ENCODE peak calls at places on chromosomes 6 and 20, in six cellular contexts. One of them, this sample, is unnamed.

GRCh38 chr20:32830437-32830836 is 10.7 kb downstream of the MAPRE1 start:
- DNase-seq in GM23338: no peak
- DNase-seq in HepG2: no peak
- DNase-seq in Panc1: no peak
- DNase-seq in K562: no peak
- DNase-seq in HCT116: no peak
- DNase-seq in this sample: peak; percentile 73

GRCh38 chr6:124669713-124670480 is 292.3 kb upstream of the RNF217 start:
- DNase-seq in GM23338: no peak
- DNase-seq in HepG2: no peak
- DNase-seq in Panc1: no peak
- DNase-seq in K562: no peak
- DNase-seq in HCT116: no peak
- DNase-seq in this sample: no peak

GRCh38 chr6:169237496-169238134 is 16.0 kb downstream of the THBS2 start:
- DNase-seq in GM23338: no peak
- DNase-seq in HepG2: no peak
- DNase-seq in Panc1: no peak
- DNase-seq in K562: no peak
- DNase-seq in HCT116: no peak
- DNase-seq in this sample: no peak

GRCh38 chr6:52390361-52390727 is 28.4 kb downstream of the PAQR8 start:
- DNase-seq in GM23338: no peak
- DNase-seq in HepG2: peak; percentile 74
- DNase-seq in Panc1: no peak
- DNase-seq in K562: peak; percentile 47
- DNase-seq in HCT116: peak; percentile 45
- DNase-seq in this sample: peak; percentile 67

GRCh38 chr6:353642-354614 is 37.6 kb upstream of the IRF4 start:
- DNase-seq in GM23338: no peak
- DNase-seq in HepG2: no peak
- DNase-seq in Panc1: no peak
- DNase-seq in K562: no peak
- DNase-seq in HCT116: no peak
- DNase-seq in this sample: no peak

GRCh38 chr6:118896339-118897136 is 2.6 kb downstream of the ASF1A start:
- DNase-seq in GM23338: peak; percentile 64
- DNase-seq in HepG2: peak; percentile 78
- DNase-seq in Panc1: peak; percentile 81
- DNase-seq in K562: peak; percentile 35
- DNase-seq in HCT116: peak; percentile 69
- DNase-seq in this sample: peak; percentile 53

GRCh38 chr20:4661191-4661590 is 60.5 kb upstream of the PRND start:
- DNase-seq in GM23338: peak; percentile 23
- DNase-seq in HepG2: no peak
- DNase-seq in Panc1: no peak
- DNase-seq in K562: peak; percentile 8
- DNase-seq in HCT116: no peak
- DNase-seq in this sample: peak; percentile 31

GRCh38 chr6:137927777-137928218 is 60.7 kb downstream of the TNFAIP3 start:
- DNase-seq in GM23338: no peak
- DNase-seq in HepG2: no peak
- DNase-seq in Panc1: no peak
- DNase-seq in K562: no peak
- DNase-seq in HCT116: no peak
- DNase-seq in this sample: peak; percentile 50

GRCh38 chr6:86203044-86203443 is 560.4 kb upstream of the SYNCRIP start:
- DNase-seq in GM23338: peak; percentile 13
- DNase-seq in HepG2: no peak
- DNase-seq in Panc1: no peak
- DNase-seq in K562: no peak
- DNase-seq in HCT116: no peak
- DNase-seq in this sample: no peak

GRCh38 chr6:31397901-31398300 is 5.5 kb upstream of the MICA start:
- DNase-seq in GM23338: peak; percentile 35
- DNase-seq in HepG2: no peak
- DNase-seq in Panc1: no peak
- DNase-seq in K562: no peak
- DNase-seq in HCT116: no peak
- DNase-seq in this sample: no peak

GRCh38 chr6:35310265-35310831 is 12.7 kb downstream of the DEF6 start:
- DNase-seq in GM23338: no peak
- DNase-seq in HepG2: no peak
- DNase-seq in Panc1: no peak
- DNase-seq in K562: no peak
- DNase-seq in HCT116: no peak
- DNase-seq in this sample: no peak

GRCh38 chr6:41071923-41072835 is at the start of gene OARD1:
- DNase-seq in GM23338: peak; percentile 98
- DNase-seq in HepG2: peak; percentile 99
- DNase-seq in Panc1: peak; percentile 98
- DNase-seq in K562: peak; percentile 97
- DNase-seq in HCT116: peak; percentile 98
- DNase-seq in this sample: peak; percentile 83

GRCh38 chr20:17645546-17646208 is 36.4 kb downstream of the RRBP1 start:
- DNase-seq in GM23338: no peak
- DNase-seq in HepG2: no peak
- DNase-seq in Panc1: no peak
- DNase-seq in K562: no peak
- DNase-seq in HCT116: no peak
- DNase-seq in this sample: no peak

GRCh38 chr6:153832543-153832942 is 206.5 kb upstream of the OPRM1 start:
- DNase-seq in GM23338: no peak
- DNase-seq in HepG2: no peak
- DNase-seq in Panc1: no peak
- DNase-seq in K562: no peak
- DNase-seq in HCT116: no peak
- DNase-seq in this sample: no peak

GRCh38 chr20:57547250-57547649 is 13.7 kb upstream of the PCK1 start:
- DNase-seq in GM23338: no peak
- DNase-seq in HepG2: peak; percentile 40
- DNase-seq in Panc1: no peak
- DNase-seq in K562: no peak
- DNase-seq in HCT116: no peak
- DNase-seq in this sample: no peak

GRCh38 chr6:14499804-14500203 is 382.2 kb downstream of the CD83 start:
- DNase-seq in GM23338: peak; percentile 27
- DNase-seq in HepG2: no peak
- DNase-seq in Panc1: no peak
- DNase-seq in K562: no peak
- DNase-seq in HCT116: peak; percentile 18
- DNase-seq in this sample: no peak

GRCh38 chr6:30776361-30777223 is 32.2 kb upstream of the IER3 start:
- DNase-seq in GM23338: no peak
- DNase-seq in HepG2: no peak
- DNase-seq in Panc1: no peak
- DNase-seq in K562: no peak
- DNase-seq in HCT116: no peak
- DNase-seq in this sample: no peak

GRCh38 chr6:99434702-99435530 is 9.8 kb upstream of the PNISR start:
- DNase-seq in GM23338: peak; percentile 56
- DNase-seq in HepG2: peak; percentile 23
- DNase-seq in Panc1: no peak
- DNase-seq in K562: peak; percentile 19
- DNase-seq in HCT116: peak; percentile 24
- DNase-seq in this sample: no peak

GRCh38 chr6:26552205-26552604 is 14.0 kb downstream of the HMGN4 start:
- DNase-seq in GM23338: no peak
- DNase-seq in HepG2: no peak
- DNase-seq in Panc1: no peak
- DNase-seq in K562: no peak
- DNase-seq in HCT116: no peak
- DNase-seq in this sample: no peak

GRCh38 chr6:69398729-69399128 is 398.1 kb downstream of the LMBRD1 start:
- DNase-seq in GM23338: no peak
- DNase-seq in HepG2: no peak
- DNase-seq in Panc1: no peak
- DNase-seq in K562: no peak
- DNase-seq in HCT116: no peak
- DNase-seq in this sample: no peak

GRCh38 chr20:58711266-58712051 is 18.9 kb downstream of the NPEPL1 start:
- DNase-seq in GM23338: no peak
- DNase-seq in HepG2: no peak
- DNase-seq in Panc1: no peak
- DNase-seq in K562: no peak
- DNase-seq in HCT116: no peak
- DNase-seq in this sample: no peak

GRCh38 chr20:41617931-41618806 is at the start of gene CHD6:
- DNase-seq in GM23338: peak; percentile 100
- DNase-seq in HepG2: peak; percentile 100
- DNase-seq in Panc1: peak; percentile 95
- DNase-seq in K562: peak; percentile 98
- DNase-seq in HCT116: peak; percentile 97
- DNase-seq in this sample: peak; percentile 100

GRCh38 chr6:74554041-74554440 is 651.8 kb downstream of the COL12A1 start:
- DNase-seq in GM23338: no peak
- DNase-seq in HepG2: no peak
- DNase-seq in Panc1: no peak
- DNase-seq in K562: no peak
- DNase-seq in HCT116: no peak
- DNase-seq in this sample: no peak

GRCh38 chr20:17825949-17826843 is 126.4 kb downstream of the BANF2 start:
- DNase-seq in GM23338: no peak
- DNase-seq in HepG2: peak; percentile 44
- DNase-seq in Panc1: no peak
- DNase-seq in K562: no peak
- DNase-seq in HCT116: no peak
- DNase-seq in this sample: no peak

GRCh38 chr6:119562168-119562567 is 212.6 kb upstream of the MAN1A1 start:
- DNase-seq in GM23338: no peak
- DNase-seq in HepG2: no peak
- DNase-seq in Panc1: no peak
- DNase-seq in K562: no peak
- DNase-seq in HCT116: no peak
- DNase-seq in this sample: no peak

GRCh38 chr6:70110128-70111022 is 192.5 kb downstream of the COL9A1 start:
- DNase-seq in GM23338: no peak
- DNase-seq in HepG2: no peak
- DNase-seq in Panc1: no peak
- DNase-seq in K562: no peak
- DNase-seq in HCT116: no peak
- DNase-seq in this sample: no peak

GRCh38 chr20:47206962-47207641 is 149.4 kb downstream of the ZMYND8 start:
- DNase-seq in GM23338: peak; percentile 47
- DNase-seq in HepG2: no peak
- DNase-seq in Panc1: no peak
- DNase-seq in K562: no peak
- DNase-seq in HCT116: no peak
- DNase-seq in this sample: no peak

GRCh38 chr20:47209982-47210381 is 146.5 kb downstream of the ZMYND8 start:
- DNase-seq in GM23338: no peak
- DNase-seq in HepG2: no peak
- DNase-seq in Panc1: no peak
- DNase-seq in K562: no peak
- DNase-seq in HCT116: no peak
- DNase-seq in this sample: no peak

GRCh38 chr20:47210470-47210869 is 146.0 kb downstream of the ZMYND8 start:
- DNase-seq in GM23338: no peak
- DNase-seq in HepG2: no peak
- DNase-seq in Panc1: no peak
- DNase-seq in K562: no peak
- DNase-seq in HCT116: no peak
- DNase-seq in this sample: no peak

GRCh38 chr20:47211036-47211435 is 145.5 kb downstream of the ZMYND8 start:
- DNase-seq in GM23338: no peak
- DNase-seq in HepG2: no peak
- DNase-seq in Panc1: no peak
- DNase-seq in K562: no peak
- DNase-seq in HCT116: no peak
- DNase-seq in this sample: no peak

GRCh38 chr20:47208534-47209174 is 147.8 kb downstream of the ZMYND8 start:
- DNase-seq in GM23338: no peak
- DNase-seq in HepG2: no peak
- DNase-seq in Panc1: no peak
- DNase-seq in K562: no peak
- DNase-seq in HCT116: no peak
- DNase-seq in this sample: no peak
- TF ChIP-seq POLR2AphosphoS5 in GM23338: peak; percentile 10
- TF ChIP-seq POLR2AphosphoS5 in HepG2: peak; percentile 43
- TF ChIP-seq POLR2AphosphoS5 in Panc1: no peak
- TF ChIP-seq POLR2AphosphoS5 in K562: peak; percentile 76
- TF ChIP-seq POLR2AphosphoS5 in HCT116: no peak
- TF ChIP-seq POLR2AphosphoS5 in this sample: peak; percentile 32

DNA sequence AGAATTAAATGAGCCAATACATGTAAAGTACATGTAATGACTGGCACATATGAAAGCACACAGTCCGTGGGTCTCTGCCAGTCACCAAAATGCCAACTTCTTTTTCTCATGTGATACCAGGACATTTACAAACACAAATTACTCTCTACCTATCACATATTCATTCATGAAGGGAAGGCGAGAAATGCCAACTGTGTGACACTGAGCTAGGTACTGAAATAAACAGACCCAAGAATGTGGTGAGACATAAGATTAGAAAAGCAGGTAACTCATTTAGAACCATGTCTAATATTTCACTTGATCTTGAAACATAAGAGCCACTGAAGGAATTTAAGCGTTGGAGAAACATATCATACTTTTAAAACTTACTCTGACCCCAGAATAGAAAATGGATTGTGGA is 41.4 kb downstream of the HBS1L start:
- DNase-seq in GM23338: no peak
- DNase-seq in HepG2: no peak
- DNase-seq in Panc1: no peak
- DNase-seq in K562: no peak
- DNase-seq in HCT116: no peak
- DNase-seq in this sample: no peak
- H3K27ac ChIP-seq in GM23338: no peak overlapping the region
- H3K27ac ChIP-seq in HepG2: no peak overlapping the region
- H3K27ac ChIP-seq in Panc1: no peak overlapping the region
- H3K27ac ChIP-seq in K562: no peak overlapping the region
- H3K27ac ChIP-seq in HCT116: no peak overlapping the region
- H3K27ac ChIP-seq in this sample: no peak overlapping the region

DNA sequence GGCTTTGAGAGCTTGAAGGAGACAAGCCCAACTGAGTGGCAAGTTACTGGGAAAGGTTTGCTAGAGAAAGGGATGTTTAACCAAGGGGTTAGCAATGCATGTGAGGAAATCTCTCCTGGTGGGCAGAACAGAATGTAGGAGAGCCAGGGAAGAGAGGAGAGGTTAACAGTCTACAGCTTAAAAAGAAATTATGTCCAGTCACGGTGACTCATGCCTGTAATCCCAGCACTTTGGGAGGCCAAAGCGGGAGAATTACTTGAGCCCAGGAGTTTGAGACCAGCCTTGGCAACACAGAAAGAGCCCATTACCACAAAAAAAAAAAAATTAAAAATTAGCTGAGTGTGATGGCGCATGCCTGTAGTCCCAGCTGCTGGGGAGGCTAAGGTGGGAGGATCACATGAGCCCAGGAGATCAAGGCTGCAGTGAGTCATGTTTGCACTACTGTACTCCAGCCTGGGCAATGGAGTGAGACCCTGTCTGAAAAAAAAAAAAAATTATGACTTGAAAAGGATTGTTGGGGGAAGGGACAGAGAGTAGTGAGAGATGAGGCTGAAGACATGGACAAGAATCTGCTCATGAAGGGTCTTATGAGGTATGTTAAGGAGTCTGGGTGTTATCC is 264.9 kb downstream of the TBC1D7 start:
- DNase-seq in GM23338: no peak
- DNase-seq in HepG2: no peak
- DNase-seq in Panc1: no peak
- DNase-seq in K562: no peak
- DNase-seq in HCT116: no peak
- DNase-seq in this sample: no peak
- TF ChIP-seq REST in GM23338: no peak
- TF ChIP-seq REST in HepG2: no peak
- TF ChIP-seq REST in Panc1: no peak
- TF ChIP-seq REST in K562: no peak
- TF ChIP-seq REST in HCT116: no peak
- TF ChIP-seq REST in this sample: no peak

GRCh38 chr20:19961298-19961697 is 55.9 kb upstream of the NAA20 start:
- DNase-seq in GM23338: peak; percentile 27
- DNase-seq in HepG2: no peak
- DNase-seq in Panc1: no peak
- DNase-seq in K562: no peak
- DNase-seq in HCT116: no peak
- DNase-seq in this sample: no peak
- TF ChIP-seq POLR2AphosphoS5 in GM23338: no peak
- TF ChIP-seq POLR2AphosphoS5 in HepG2: no peak
- TF ChIP-seq POLR2AphosphoS5 in Panc1: no peak
- TF ChIP-seq POLR2AphosphoS5 in K562: no peak
- TF ChIP-seq POLR2AphosphoS5 in HCT116: no peak
- TF ChIP-seq POLR2AphosphoS5 in this sample: no peak

This sample was measured in HL-60.